ENCODE peak calls at places on chromosomes 3 and 15, in four cellular contexts. One of them, this sample, is unnamed.

GRCh38 chr3:123713211-123713610 is 128.4 kb upstream of the HACD2 start:
- DNase-seq in K562: no peak
- DNase-seq in GM12878: no peak
- DNase-seq in HepG2: no peak
- DNase-seq in this sample: no peak

GRCh38 chr3:27253831-27254230 is 115.4 kb downstream of the NEK10 start:
- DNase-seq in K562: no peak
- DNase-seq in GM12878: peak
- DNase-seq in HepG2: peak
- DNase-seq in this sample: peak

GRCh38 chr3:55235416-55235815 is 251.7 kb downstream of the WNT5A start:
- DNase-seq in K562: no peak
- DNase-seq in GM12878: no peak
- DNase-seq in HepG2: no peak
- DNase-seq in this sample: no peak

GRCh38 chr3:71444028-71444860 is 139.3 kb downstream of the FOXP1 start:
- DNase-seq in K562: peak
- DNase-seq in GM12878: peak
- DNase-seq in HepG2: no peak
- DNase-seq in this sample: no peak

GRCh38 chr3:154778057-154778456 is 302.1 kb upstream of the MME start:
- DNase-seq in K562: no peak
- DNase-seq in GM12878: no peak
- DNase-seq in HepG2: no peak
- DNase-seq in this sample: no peak

GRCh38 chr3:54123538-54124196 is 1.3 kb downstream of the CACNA2D3 start:
- DNase-seq in K562: no peak
- DNase-seq in GM12878: no peak
- DNase-seq in HepG2: no peak
- DNase-seq in this sample: no peak

GRCh38 chr3:54756330-54756731 is 171.5 kb downstream of the LRTM1 start:
- DNase-seq in K562: no peak
- DNase-seq in GM12878: no peak
- DNase-seq in HepG2: no peak
- DNase-seq in this sample: no peak

GRCh38 chr3:5022966-5023776 is 43.9 kb downstream of the BHLHE40 start:
- DNase-seq in K562: peak
- DNase-seq in GM12878: no peak
- DNase-seq in HepG2: peak
- DNase-seq in this sample: no peak

GRCh38 chr3:193149998-193150397 is 91.0 kb upstream of the PLAAT1 start:
- DNase-seq in K562: no peak
- DNase-seq in GM12878: no peak
- DNase-seq in HepG2: no peak
- DNase-seq in this sample: no peak

GRCh38 chr15:39942101-39942752 is 8.3 kb downstream of the EIF2AK4 start:
- DNase-seq in K562: no peak
- DNase-seq in GM12878: no peak
- DNase-seq in HepG2: no peak
- DNase-seq in this sample: no peak

GRCh38 chr3:72018339-72018984 is 233.5 kb upstream of the PROK2 start:
- DNase-seq in K562: peak
- DNase-seq in GM12878: no peak
- DNase-seq in HepG2: no peak
- DNase-seq in this sample: no peak

GRCh38 chr3:174951023-174951422 is 91.9 kb downstream of the NAALADL2 start:
- DNase-seq in K562: no peak
- DNase-seq in GM12878: no peak
- DNase-seq in HepG2: no peak
- DNase-seq in this sample: no peak

GRCh38 chr15:29904731-29905417 is 82.6 kb upstream of the TJP1 start:
- DNase-seq in K562: no peak
- DNase-seq in GM12878: no peak
- DNase-seq in HepG2: no peak
- DNase-seq in this sample: no peak

GRCh38 chr3:63043631-63044030 is 168.4 kb upstream of the CADPS start:
- DNase-seq in K562: peak
- DNase-seq in GM12878: no peak
- DNase-seq in HepG2: no peak
- DNase-seq in this sample: no peak

GRCh38 chr3:24496529-24497482 is 2.2 kb upstream of the THRB start:
- DNase-seq in K562: peak
- DNase-seq in GM12878: no peak
- DNase-seq in HepG2: peak
- DNase-seq in this sample: peak

GRCh38 chr3:170128259-170128976 is 53.1 kb downstream of the PHC3 start:
- DNase-seq in K562: no peak
- DNase-seq in GM12878: peak
- DNase-seq in HepG2: no peak
- DNase-seq in this sample: no peak

GRCh38 chr3:111831840-111832239 is 27.2 kb upstream of the PHLDB2 start:
- DNase-seq in K562: no peak
- DNase-seq in GM12878: no peak
- DNase-seq in HepG2: no peak
- DNase-seq in this sample: no peak

GRCh38 chr3:5019411-5020261 is 40.4 kb downstream of the BHLHE40 start:
- DNase-seq in K562: peak
- DNase-seq in GM12878: no peak
- DNase-seq in HepG2: no peak
- DNase-seq in this sample: no peak

GRCh38 chr3:11602886-11603285 is 40.8 kb downstream of the VGLL4 start:
- DNase-seq in K562: no peak
- DNase-seq in GM12878: no peak
- DNase-seq in HepG2: no peak
- DNase-seq in this sample: no peak

GRCh38 chr3:62876064-62876463 is 848 bp upstream of the CADPS start:
- DNase-seq in K562: peak
- DNase-seq in GM12878: no peak
- DNase-seq in HepG2: peak
- DNase-seq in this sample: peak

GRCh38 chr15:39124155-39124924 is 456.5 kb upstream of the THBS1 start:
- DNase-seq in K562: no peak
- DNase-seq in GM12878: no peak
- DNase-seq in HepG2: peak
- DNase-seq in this sample: no peak

GRCh38 chr3:132405188-132405587 is 12.1 kb upstream of the DNAJC13 start:
- DNase-seq in K562: no peak
- DNase-seq in GM12878: no peak
- DNase-seq in HepG2: no peak
- DNase-seq in this sample: no peak

GRCh38 chr3:11185564-11186317 is 31.4 kb downstream of the HRH1 start:
- DNase-seq in K562: no peak
- DNase-seq in GM12878: no peak
- DNase-seq in HepG2: no peak
- DNase-seq in this sample: no peak

GRCh38 chr3:52204337-52205073 is 6.5 kb downstream of the ALAS1 start:
- DNase-seq in K562: no peak
- DNase-seq in GM12878: no peak
- DNase-seq in HepG2: peak
- DNase-seq in this sample: no peak

GRCh38 chr3:100682854-100683760 is 26.2 kb upstream of the TFG start:
- DNase-seq in K562: no peak
- DNase-seq in GM12878: no peak
- DNase-seq in HepG2: no peak
- DNase-seq in this sample: no peak

GRCh38 chr3:86961297-86961696 is 29.7 kb downstream of the VGLL3 start:
- DNase-seq in K562: no peak
- DNase-seq in GM12878: no peak
- DNase-seq in HepG2: no peak
- DNase-seq in this sample: no peak

GRCh38 chr3:106329505-106329904 is 460.7 kb upstream of the CBLB start:
- DNase-seq in K562: no peak
- DNase-seq in GM12878: no peak
- DNase-seq in HepG2: no peak
- DNase-seq in this sample: no peak

GRCh38 chr15:35168464-35168863 is 83.4 kb upstream of the NANOGP8 start:
- DNase-seq in K562: peak
- DNase-seq in GM12878: no peak
- DNase-seq in HepG2: no peak
- DNase-seq in this sample: no peak

DNA sequence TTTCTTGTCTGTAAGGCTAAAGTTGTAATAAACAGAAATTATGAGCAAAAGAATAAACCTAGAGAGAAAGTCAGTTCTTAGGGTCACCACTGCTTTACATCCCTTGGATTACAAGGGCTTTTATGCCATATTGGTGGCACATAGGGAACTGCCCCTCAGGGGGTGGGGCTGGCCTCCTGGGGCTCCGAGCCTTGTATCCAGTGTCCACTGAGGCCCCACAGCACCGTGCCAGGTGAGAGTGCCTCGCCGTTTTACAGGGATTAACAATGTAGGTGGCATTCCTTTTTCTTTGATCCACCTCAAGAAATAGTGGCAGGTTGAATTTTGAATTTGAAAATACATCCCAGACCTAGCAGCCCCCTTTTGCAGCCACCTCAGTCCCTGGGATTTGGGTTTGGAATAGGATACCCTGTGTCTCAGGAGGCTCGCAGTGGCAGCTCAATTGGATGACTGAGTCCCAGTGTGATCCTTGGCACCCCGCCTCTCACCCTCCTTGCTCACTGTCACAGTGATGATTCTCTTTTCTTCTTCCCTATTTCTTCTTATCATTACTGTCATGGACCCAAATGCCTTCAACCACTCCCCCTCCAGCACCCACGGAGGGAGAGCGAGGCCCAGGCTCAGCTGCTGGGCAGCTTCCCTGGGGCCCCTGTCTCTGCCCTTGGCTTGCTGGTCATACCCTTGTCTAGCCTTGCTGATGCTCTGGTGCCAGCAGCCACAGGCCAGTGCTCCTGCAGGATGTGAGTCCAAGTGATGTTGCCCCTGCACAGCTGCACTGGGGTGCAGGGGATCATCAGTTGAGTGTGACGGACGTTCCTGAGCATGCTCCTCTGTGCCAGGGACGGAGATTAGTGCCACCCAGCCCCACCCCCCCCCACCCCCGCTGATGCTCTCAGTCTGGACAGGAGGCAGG is 137.9 kb downstream of the DNAJB8 start:
- DNase-seq in K562: no peak
- DNase-seq in GM12878: no peak
- DNase-seq in HepG2: no peak
- DNase-seq in this sample: no peak
- TF ChIP-seq ATF2 in K562: no peak
- TF ChIP-seq ATF2 in GM12878: no peak
- TF ChIP-seq ATF2 in HepG2: no peak
- TF ChIP-seq ATF2 in this sample: no peak

DNA sequence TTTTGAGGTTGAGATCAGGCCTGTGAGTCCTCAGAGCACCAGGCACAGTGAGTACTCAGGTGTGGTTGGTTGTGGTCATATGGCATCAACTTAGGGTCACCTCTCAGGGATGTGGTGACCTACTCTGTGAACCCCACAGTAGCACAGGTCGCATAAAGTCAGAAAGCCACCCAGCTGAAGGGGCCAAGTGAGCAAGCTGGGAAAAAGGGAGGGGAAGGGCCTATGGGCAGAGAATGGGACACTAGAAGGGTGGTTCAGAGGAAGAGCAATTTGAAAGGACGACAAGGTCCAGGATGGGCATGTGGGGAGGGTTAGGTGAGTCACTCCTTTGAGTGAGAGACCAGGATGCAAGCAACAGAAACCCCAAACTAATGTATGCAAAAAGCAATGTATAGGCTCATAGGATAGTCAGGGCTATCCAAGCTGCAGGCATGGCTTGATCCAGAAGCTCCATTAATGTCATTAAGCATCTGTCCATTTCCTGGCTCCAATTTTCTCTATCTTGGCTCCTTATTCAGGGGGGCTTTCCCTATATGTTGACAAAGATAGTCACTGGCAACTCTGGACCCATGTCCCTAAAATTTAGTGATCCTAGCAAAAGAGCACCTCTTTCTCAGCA is 33.5 kb downstream of the HMCES start:
- DNase-seq in K562: no peak
- DNase-seq in GM12878: no peak
- DNase-seq in HepG2: no peak
- DNase-seq in this sample: no peak
- TF ChIP-seq GABPA in K562: no peak
- TF ChIP-seq GABPA in GM12878: no peak
- TF ChIP-seq GABPA in HepG2: no peak
- TF ChIP-seq GABPA in this sample: no peak

GRCh38 chr15:68517285-68517711 is 61.5 kb upstream of the CORO2B start:
- DNase-seq in K562: no peak
- DNase-seq in GM12878: no peak
- DNase-seq in HepG2: no peak
- DNase-seq in this sample: no peak
- TF ChIP-seq ATF2 in K562: no peak
- TF ChIP-seq ATF2 in GM12878: no peak
- TF ChIP-seq ATF2 in HepG2: no peak
- TF ChIP-seq ATF2 in this sample: no peak

GRCh38 chr3:40573985-40574384 is 49.2 kb downstream of the ZNF621 start:
- DNase-seq in K562: no peak
- DNase-seq in GM12878: no peak
- DNase-seq in HepG2: no peak
- DNase-seq in this sample: no peak

GRCh38 chr3:40580494-40581091 is 55.8 kb downstream of the ZNF621 start:
- DNase-seq in K562: peak
- DNase-seq in GM12878: no peak
- DNase-seq in HepG2: peak
- DNase-seq in this sample: peak

GRCh38 chr3:40576431-40576830 is 51.7 kb downstream of the ZNF621 start:
- DNase-seq in K562: no peak
- DNase-seq in GM12878: no peak
- DNase-seq in HepG2: no peak
- DNase-seq in this sample: no peak

GRCh38 chr3:40572588-40572987 is 47.8 kb downstream of the ZNF621 start:
- DNase-seq in K562: peak
- DNase-seq in GM12878: no peak
- DNase-seq in HepG2: no peak
- DNase-seq in this sample: no peak

DNA sequence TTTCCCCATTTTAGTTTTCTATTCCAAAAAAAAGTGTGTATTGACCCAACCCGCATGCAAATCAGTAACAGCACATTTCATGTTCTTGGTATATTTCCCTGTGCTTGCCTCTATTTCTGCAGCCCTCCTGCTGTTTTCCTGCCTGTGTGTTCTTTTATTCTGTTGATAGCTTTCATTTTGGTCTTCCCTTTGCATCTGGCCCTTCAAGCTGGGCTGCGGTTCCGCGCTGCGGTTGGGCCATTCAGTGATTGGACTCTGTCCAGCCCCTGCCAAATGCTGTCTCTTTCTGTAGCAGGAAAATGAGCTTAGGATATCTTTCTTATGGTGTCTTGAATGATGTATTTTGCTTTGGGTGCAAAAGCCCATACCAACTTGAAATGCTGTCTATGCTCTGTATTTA is 49.9 kb downstream of the ZNF621 start:
- DNase-seq in K562: peak
- DNase-seq in GM12878: no peak
- DNase-seq in HepG2: no peak
- DNase-seq in this sample: no peak
- TF ChIP-seq GABPA in K562: no peak
- TF ChIP-seq GABPA in GM12878: no peak
- TF ChIP-seq GABPA in HepG2: no peak
- TF ChIP-seq GABPA in this sample: no peak